ENCODE peak calls at places on chromosomes 16 and 17, in six cellular contexts. L is NCI-H460; C is GM23338; N is midbrain; X is activated CD4-positive, alpha-beta T cell treated with anti-CD3 and anti-CD28 coated beads, Interleukin-2, amount 50 U/mL, for 1 hour; E is activated CD8-positive, alpha-beta T cell treated with anti-CD3 and anti-CD28 coated beads for 36 hours. R is an unnamed sample.

GRCh38 chr17:51152766-51153209 is 571 bp upstream of the NME1 start:
- DNase-seq in E (no peak), L (no peak), N (no peak), X (no peak), C (no peak), R (peak; percentile 52)

GRCh38 chr17:79793924-79794304 is 3.0 kb downstream of the CBX8 start:
- DNase-seq in L (no peak), C (peak; percentile 85), X (no peak), N (no peak), E (no peak), R (no peak)

GRCh38 chr17:52751051-52751450 is 592.5 kb upstream of the CA10 start:
- DNase-seq in N (no peak), L (no peak), C (no peak), X (no peak), E (no peak), R (no peak)

GRCh38 chr16:85428168-85428898 is 184.8 kb upstream of the GSE1 start:
- DNase-seq in L (peak; percentile 20), N (peak; percentile 5), C (peak; percentile 76), X (peak; percentile 54), E (peak; percentile 78), R (no peak)

GRCh38 chr16:87839542-87840461 is 29.5 kb downstream of the SLC7A5 start:
- DNase-seq in C (no peak), L (no peak), X (no peak), E (no peak), N (no peak), R (peak; percentile 44)

GRCh38 chr17:59725691-59726090 is 18.2 kb downstream of the VMP1 start:
- DNase-seq in L (no peak), E (no peak), X (no peak), N (peak; percentile 23), C (no peak), R (peak; percentile 31)

GRCh38 chr17:79262624-79263023 is 188.0 kb downstream of the ENGASE start:
- DNase-seq in N (no peak), E (no peak), C (no peak), X (no peak), L (no peak), R (no peak)

GRCh38 chr17:76781056-76781982 is 43.4 kb downstream of the MFSD11 start:
- DNase-seq in E (peak; percentile 2), N (no peak), C (peak; percentile 32), L (no peak), X (no peak), R (peak; percentile 5)

GRCh38 chr17:42548070-42548837 is 4.5 kb upstream of the HSD17B1 start:
- DNase-seq in N (no peak), C (peak; percentile 98), E (peak; percentile 91), L (peak; percentile 70), X (peak; percentile 81), R (no peak)

GRCh38 chr16:11587643-11588247 is 1.0 kb upstream of the LITAF start:
- DNase-seq in C (peak; percentile 33), N (no peak), L (no peak), E (no peak), X (no peak), R (no peak)

GRCh38 chr16:86879268-86879667 is 300.9 kb downstream of the FOXL1 start:
- DNase-seq in X (no peak), N (no peak), L (no peak), E (no peak), C (no peak), R (no peak)

GRCh38 chr17:40312893-40313659 is 4.1 kb downstream of the RARA start:
- DNase-seq in X (no peak), C (no peak), E (peak; percentile 1), L (no peak), N (no peak), R (peak; percentile 16)

R was measured in dermis microvascular lymphatic vessel endothelial cell.